ENCODE peak calls at places on chromosomes 3 and 15, in nine cellular contexts. C, M, E, T, W, O, U, P and R are unnamed samples.

GRCh38 chr3:10935846-10936631 is 56.5 kb upstream of the SLC6A1 start:
- DNase-seq in C (no peak), M (no peak), E (no peak), T (no peak), W (no peak), O (no peak), U (no peak), P (no peak), R (peak; percentile 29)

GRCh38 chr3:16415911-16416310 is 97.6 kb downstream of the RFTN1 start:
- DNase-seq in C (no peak), M (no peak), E (no peak), T (no peak), W (no peak), O (no peak), U (no peak), P (no peak), R (no peak)

GRCh38 chr3:33236005-33236404 is 17.4 kb upstream of the SUSD5 start:
- DNase-seq in C (no peak), M (no peak), E (no peak), T (no peak), W (no peak), O (no peak), U (no peak), P (no peak), R (no peak)

GRCh38 chr3:98777801-98778220 is 14.7 kb downstream of the ST3GAL6 start:
- DNase-seq in C (peak; percentile 74), M (no peak), E (no peak), T (no peak), W (peak; percentile 86), O (peak; percentile 39), U (no peak), P (no peak), R (no peak)

GRCh38 chr15:41661078-41661528 is 898 bp downstream of the MGA start:
- DNase-seq in C (no peak), M (no peak), E (no peak), T (no peak), W (no peak), O (no peak), U (no peak), P (no peak), R (no peak)

GRCh38 chr3:175585898-175586297 is 726.8 kb downstream of the NAALADL2 start:
- DNase-seq in C (peak; percentile 79), M (no peak), E (no peak), T (no peak), W (peak; percentile 18), O (peak; percentile 46), U (no peak), P (no peak), R (no peak)

GRCh38 chr15:98126326-98127090 is 166.0 kb downstream of the ARRDC4 start:
- DNase-seq in C (no peak), M (peak; percentile 24), E (no peak), T (no peak), W (no peak), O (no peak), U (no peak), P (no peak), R (no peak)

GRCh38 chr3:133487920-133488540 is 85.5 kb upstream of the CDV3 start:
- DNase-seq in C (peak; percentile 49), M (peak; percentile 38), E (no peak), T (no peak), W (peak; percentile 54), O (no peak), U (no peak), P (no peak), R (no peak)

GRCh38 chr3:101936419-101937331 is 87.4 kb downstream of the NFKBIZ start:
- DNase-seq in C (peak; percentile 95), M (no peak), E (no peak), T (no peak), W (peak; percentile 89), O (peak; percentile 52), U (no peak), P (no peak), R (no peak)

DNA sequence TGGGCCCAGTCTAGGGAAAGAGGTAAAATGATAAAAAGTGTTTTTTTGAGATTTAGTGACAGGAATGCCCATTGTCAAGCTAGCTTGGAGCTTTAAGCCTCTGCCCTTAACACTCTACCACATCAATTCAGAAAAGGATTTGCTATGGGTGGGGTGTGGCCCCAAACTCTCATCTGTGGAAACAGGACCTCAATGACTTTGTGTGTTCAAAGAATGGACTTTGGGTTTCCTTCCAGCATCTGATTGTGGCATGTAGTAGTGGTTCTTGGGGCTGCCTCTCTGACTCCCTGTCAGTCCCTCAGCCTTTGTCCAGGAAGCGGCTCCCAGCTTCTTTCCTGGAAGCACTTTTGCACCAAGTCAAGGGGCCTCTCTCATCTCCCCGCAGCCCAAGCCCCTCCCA is 56.1 kb downstream of the CCNL1 start:
- DNase-seq in C (no peak), M (no peak), E (no peak), T (no peak), W (no peak), O (no peak), U (no peak), P (no peak), R (no peak)
- H3K27me3 ChIP-seq in C (no peaks in the 10 kb centered on the region), M (no peaks in the 10 kb centered on the region), E (no peaks in the 10 kb centered on the region), T (no peaks in the 10 kb centered on the region), W (no peaks in the 10 kb centered on the region), O (no peaks in the 10 kb centered on the region), U (no peaks in the 10 kb centered on the region), P (no peaks in the 10 kb centered on the region), R (no peaks in the 10 kb centered on the region)

GRCh38 chr3:72995337-72995736 is 1.3 kb upstream of the PPP4R2 start:
- DNase-seq in C (no peak), M (peak; percentile 33), E (no peak), T (no peak), W (no peak), O (no peak), U (no peak), P (no peak), R (no peak)
- H3K4me3 ChIP-seq in C (no peak overlapping the region), M (no peak overlapping the region), E (no peak overlapping the region), T (no peak overlapping the region), W (no peak overlapping the region), O (no peak overlapping the region), U (no peak overlapping the region), P (no peak overlapping the region), R (no peak overlapping the region)

DNA sequence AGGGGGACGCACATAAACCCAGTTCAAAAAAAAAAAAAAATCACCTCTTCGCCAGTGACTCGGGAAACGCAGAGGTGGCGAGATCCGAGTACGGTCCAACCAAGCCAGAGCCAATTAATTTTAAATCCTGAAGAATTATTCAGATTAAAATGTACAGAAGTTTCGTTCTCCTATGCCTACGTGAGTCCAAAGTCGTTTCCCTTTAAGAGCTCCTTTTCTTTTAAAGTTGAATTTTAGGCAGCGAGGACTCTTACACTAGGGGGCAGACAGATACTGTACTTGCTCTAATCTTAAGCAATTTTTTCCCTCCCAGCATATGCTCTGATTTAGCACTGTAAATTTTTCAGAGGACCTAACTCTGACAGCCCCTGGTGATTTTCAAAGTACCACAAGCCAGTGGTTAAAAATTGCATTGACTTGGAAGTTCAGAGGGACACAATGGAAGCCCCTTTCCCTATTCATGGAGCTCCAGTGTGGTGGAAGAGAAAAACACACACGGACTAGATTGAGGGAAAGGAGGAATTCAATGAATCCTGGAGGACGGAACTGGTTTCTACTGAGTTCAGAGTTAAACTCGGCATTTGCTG is 3.3 kb upstream of the NR2F2 start:
- DNase-seq in C (peak; percentile 97), M (peak; percentile 50), E (no peak), T (no peak), W (peak; percentile 92), O (peak; percentile 71), U (peak; percentile 27), P (no peak), R (no peak)
- TF ChIP-seq CTCF in C (peak; percentile 63), M (peak; percentile 67), E (peak; percentile 50), T (peak; percentile 39), W (peak; percentile 82), O (peak; percentile 84), U (peak; percentile 78), P (peak; percentile 66), R (peak; percentile 38)

GRCh38 chr15:74962671-74963070 is 6.1 kb upstream of the RPP25 start:
- DNase-seq in C (no peak), M (no peak), E (no peak), T (no peak), W (no peak), O (no peak), U (no peak), P (no peak), R (no peak)
- H3K27me3 ChIP-seq in C (peaks cover 14% of the 10 kb centered on the region), M (no peaks in the 10 kb centered on the region), E (no peaks in the 10 kb centered on the region), T (no peaks in the 10 kb centered on the region), W (peaks cover 33% of the 10 kb centered on the region), O (peaks cover 35% of the 10 kb centered on the region), U (no peaks in the 10 kb centered on the region), P (peaks cover 29% of the 10 kb centered on the region), R (no peaks in the 10 kb centered on the region)

DNA sequence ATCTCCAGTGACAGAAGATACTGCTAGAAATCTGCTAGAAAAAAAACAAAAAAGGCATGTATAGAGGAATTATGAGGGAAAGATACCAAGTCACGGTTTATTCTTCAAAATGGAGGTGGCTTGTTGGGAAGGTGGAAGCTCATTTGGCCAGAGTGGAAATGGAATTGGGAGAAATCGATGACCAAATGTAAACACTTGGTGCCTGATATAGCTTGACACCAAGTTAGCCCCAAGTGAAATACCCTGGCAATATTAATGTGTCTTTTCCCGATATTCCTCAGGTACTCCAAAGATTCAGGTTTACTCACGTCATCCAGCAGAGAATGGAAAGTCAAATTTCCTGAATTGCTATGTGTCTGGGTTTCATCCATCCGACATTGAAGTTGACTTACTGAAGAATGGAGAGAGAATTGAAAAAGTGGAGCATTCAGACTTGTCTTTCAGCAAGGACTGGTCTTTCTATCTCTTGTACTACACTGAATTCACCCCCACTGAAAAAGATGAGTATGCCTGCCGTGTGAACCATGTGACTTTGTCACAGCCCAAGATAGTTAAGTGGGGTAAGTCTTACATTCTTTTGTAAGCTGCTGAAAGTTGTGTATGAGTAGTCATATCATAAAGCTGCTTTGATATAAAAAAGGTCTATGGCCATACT is 4.0 kb downstream of the B2M start:
- DNase-seq in C (no peak), M (no peak), E (no peak), T (no peak), W (no peak), O (no peak), U (no peak), P (no peak), R (no peak)
- H3K4me3 ChIP-seq in C (no peak overlapping the region), M (no peak overlapping the region), E (no peak overlapping the region), T (no peak overlapping the region), W (no peak overlapping the region), O (no peak overlapping the region), U (no peak overlapping the region), P (peak overlapping the region; percentile 90), R (no peak overlapping the region)

GRCh38 chr3:168459229-168459784 is 363.6 kb upstream of the GOLIM4 start:
- DNase-seq in C (peak; percentile 69), M (no peak), E (no peak), T (no peak), W (no peak), O (no peak), U (no peak), P (no peak), R (no peak)
- TF ChIP-seq CTCF in C (no peak), M (no peak), E (no peak), T (no peak), W (no peak), O (no peak), U (no peak), P (no peak), R (no peak)